ENCODE peak calls at places on chromosomes 2 and 18, in ten cellular contexts. F is aorta, A is stomach, S is psoas muscle, Z is SK-N-SH, K is upper lobe of left lung, T is pancreas, V is colonic mucosa, N is GM23338, O is lower lobe of right lung. Y is an unnamed sample.

GRCh38 chr2:152611458-152612231 is 105.6 kb downstream of the PRPF40A start:
- DNase-seq in F (peak; percentile 62), A (no peak), S (peak; percentile 62), Z (no peak), K (no peak), T (no peak), V (peak; percentile 28), N (no peak), O (no peak), Y (peak; percentile 73)

GRCh38 chr2:147177449-147177848 is 667.4 kb upstream of the ACVR2A start:
- DNase-seq in F (no peak), A (no peak), S (no peak), Z (no peak), K (no peak), T (no peak), V (no peak), N (no peak), O (no peak), Y (no peak)

GRCh38 chr2:149739171-149739879 is 151.8 kb upstream of the MMADHC start:
- DNase-seq in F (no peak), A (no peak), S (no peak), Z (no peak), K (no peak), T (no peak), V (no peak), N (no peak), O (no peak), Y (no peak)

GRCh38 chr2:121776885-121777698 is 21.6 kb downstream of the TSN start:
- DNase-seq in F (no peak), A (no peak), S (no peak), Z (no peak), K (no peak), T (no peak), V (no peak), N (no peak), O (no peak), Y (no peak)

GRCh38 chr2:234980476-234981187 is 28.8 kb downstream of the SH3BP4 start:
- DNase-seq in F (no peak), A (peak; percentile 74), S (peak; percentile 11), Z (no peak), K (no peak), T (no peak), V (peak; percentile 65), N (no peak), O (no peak), Y (no peak)

GRCh38 chr2:17058772-17059402 is 393.3 kb upstream of the CYRIA start:
- DNase-seq in F (no peak), A (no peak), S (no peak), Z (no peak), K (no peak), T (no peak), V (no peak), N (peak; percentile 47), O (no peak), Y (no peak)

GRCh38 chr2:232833830-232834229 is 36.2 kb upstream of the SNORC start:
- DNase-seq in F (no peak), A (no peak), S (no peak), Z (no peak), K (no peak), T (no peak), V (no peak), N (no peak), O (no peak), Y (no peak)

GRCh38 chr2:1455466-1455865 is 42.2 kb downstream of the TPO start:
- DNase-seq in F (no peak), A (no peak), S (no peak), Z (no peak), K (no peak), T (no peak), V (no peak), N (no peak), O (no peak), Y (no peak)

DNA sequence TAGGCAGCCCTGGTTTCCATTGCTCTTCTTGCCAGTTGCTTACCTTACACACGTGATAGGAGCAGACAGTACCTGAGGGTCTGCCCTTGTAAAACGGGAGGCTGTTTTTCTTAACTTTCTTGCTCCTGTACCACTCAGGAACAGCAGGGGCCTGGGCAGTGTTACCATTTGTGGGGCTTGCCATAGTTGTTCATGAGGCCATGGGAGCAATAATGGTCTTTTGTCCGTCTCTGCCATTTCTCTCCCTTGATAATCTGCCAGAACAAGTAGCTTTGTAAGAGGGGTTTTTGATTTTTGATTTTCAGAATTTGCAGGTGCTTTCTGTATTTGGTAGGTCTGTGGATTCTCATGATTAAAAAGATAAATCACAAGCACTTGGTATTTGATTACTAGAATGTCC is 259.0 kb downstream of the PHLPP1 start:
- DNase-seq in F (no peak), A (no peak), S (no peak), Z (no peak), K (no peak), T (no peak), V (no peak), N (no peak), O (no peak), Y (no peak)
- H3K27me3 ChIP-seq in F (no peaks in the 10 kb centered on the region), A (no peaks in the 10 kb centered on the region), S (no peaks in the 10 kb centered on the region), Z (no peaks in the 10 kb centered on the region), K (no peaks in the 10 kb centered on the region), T (no peaks in the 10 kb centered on the region), V (no peaks in the 10 kb centered on the region), N (no peaks in the 10 kb centered on the region), O (no peaks in the 10 kb centered on the region), Y (no peaks in the 10 kb centered on the region)

DNA sequence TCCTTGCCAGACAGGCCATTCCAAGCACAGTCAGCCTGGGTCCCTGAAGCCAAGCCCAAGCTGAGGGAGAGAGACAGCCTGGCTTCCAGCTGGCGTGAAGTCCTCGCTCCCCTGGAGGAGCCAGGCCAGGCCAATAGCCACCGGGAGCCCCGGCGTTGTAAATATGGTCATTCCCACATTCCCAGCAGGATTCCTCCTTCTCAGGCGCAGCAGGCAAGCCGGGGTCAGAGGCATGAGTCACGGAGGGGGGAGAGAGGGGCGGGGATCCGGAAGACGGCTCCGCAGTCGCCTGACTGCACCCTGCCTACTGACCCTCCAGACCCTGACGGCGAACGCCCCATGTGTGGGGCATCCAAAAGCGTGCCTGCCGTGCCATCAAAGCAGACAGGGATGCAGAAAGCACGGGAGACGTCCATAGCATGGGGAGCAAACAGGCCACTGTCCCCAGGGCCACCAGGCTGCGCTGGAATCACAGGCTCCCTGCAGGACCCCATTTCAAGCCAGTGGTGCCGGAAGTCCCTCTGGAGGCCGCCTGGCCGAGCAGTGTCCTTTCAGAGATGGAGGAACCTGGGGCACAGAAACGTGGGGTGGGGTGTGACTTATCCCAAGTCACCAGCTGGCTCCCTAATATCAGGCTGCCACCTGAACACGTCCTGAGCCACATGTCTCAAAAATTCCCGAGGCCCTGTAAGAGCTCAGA is 48.2 kb downstream of the TWIST2 start:
- DNase-seq in F (peak; percentile 85), A (peak; percentile 31), S (peak; percentile 90), Z (no peak), K (peak; percentile 65), T (no peak), V (peak; percentile 39), N (peak; percentile 44), O (no peak), Y (peak; percentile 82)
- H3K27ac ChIP-seq in F (peak overlapping the region; percentile 23), A (peak overlapping the region; percentile 64), S (no peak overlapping the region), Z (no peak overlapping the region), K (no peak overlapping the region), T (no peak overlapping the region), V (peak overlapping the region; percentile 17), N (no peak overlapping the region), O (no peak overlapping the region), Y (peak overlapping the region; percentile 65)

GRCh38 chr2:210177769-210178168 is 6.6 kb upstream of the KANSL1L start:
- DNase-seq in F (no peak), A (no peak), S (no peak), Z (no peak), K (no peak), T (no peak), V (no peak), N (peak; percentile 90), O (no peak), Y (no peak)

DNA sequence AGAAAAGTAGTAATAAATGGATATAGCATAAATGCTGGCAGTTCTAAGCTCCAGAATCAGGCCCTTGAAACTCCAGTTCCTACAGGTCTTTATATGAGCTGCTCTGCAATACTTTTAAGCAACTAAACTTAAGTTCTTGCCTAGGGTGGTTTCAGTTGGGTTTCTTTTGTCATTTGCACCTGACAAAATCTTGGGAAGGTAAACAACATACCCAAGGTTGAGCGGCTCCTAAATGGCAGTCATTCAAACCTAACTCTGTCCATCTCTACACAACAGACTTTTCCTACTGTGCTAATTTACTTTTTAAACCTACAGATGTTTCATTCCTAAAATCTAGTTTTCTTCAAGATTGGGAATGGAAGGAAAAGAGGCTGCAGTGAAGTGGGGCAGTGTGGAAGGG is 9.3 kb upstream of the KANSL1L start:
- DNase-seq in F (no peak), A (no peak), S (no peak), Z (no peak), K (no peak), T (no peak), V (no peak), N (no peak), O (no peak), Y (no peak)
- H3K4me1 ChIP-seq in F (no peaks in the 10 kb centered on the region), A (peaks cover 30% of the 10 kb centered on the region), S (no peaks in the 10 kb centered on the region), Z (no peaks in the 10 kb centered on the region), K (no peaks in the 10 kb centered on the region), T (peaks cover 17% of the 10 kb centered on the region), V (no peaks in the 10 kb centered on the region), N (peaks cover 30% of the 10 kb centered on the region), O (no peaks in the 10 kb centered on the region), Y (peaks cover 16% of the 10 kb centered on the region)

GRCh38 chr18:47549141-47549540 is 297.7 kb upstream of the SKOR2 start:
- DNase-seq in F (no peak), A (no peak), S (no peak), Z (no peak), K (no peak), T (no peak), V (no peak), N (no peak), O (no peak), Y (no peak)

GRCh38 chr18:47550611-47551010 is 299.2 kb upstream of the SKOR2 start:
- DNase-seq in F (no peak), A (no peak), S (no peak), Z (no peak), K (no peak), T (no peak), V (no peak), N (no peak), O (no peak), Y (no peak)

GRCh38 chr18:47545613-47546012 is 294.2 kb upstream of the SKOR2 start:
- DNase-seq in F (no peak), A (no peak), S (no peak), Z (no peak), K (no peak), T (no peak), V (no peak), N (peak; percentile 68), O (no peak), Y (no peak)

GRCh38 chr18:47552783-47553182 is 301.3 kb upstream of the SKOR2 start:
- DNase-seq in F (no peak), A (no peak), S (no peak), Z (no peak), K (no peak), T (no peak), V (no peak), N (no peak), O (no peak), Y (no peak)

DNA sequence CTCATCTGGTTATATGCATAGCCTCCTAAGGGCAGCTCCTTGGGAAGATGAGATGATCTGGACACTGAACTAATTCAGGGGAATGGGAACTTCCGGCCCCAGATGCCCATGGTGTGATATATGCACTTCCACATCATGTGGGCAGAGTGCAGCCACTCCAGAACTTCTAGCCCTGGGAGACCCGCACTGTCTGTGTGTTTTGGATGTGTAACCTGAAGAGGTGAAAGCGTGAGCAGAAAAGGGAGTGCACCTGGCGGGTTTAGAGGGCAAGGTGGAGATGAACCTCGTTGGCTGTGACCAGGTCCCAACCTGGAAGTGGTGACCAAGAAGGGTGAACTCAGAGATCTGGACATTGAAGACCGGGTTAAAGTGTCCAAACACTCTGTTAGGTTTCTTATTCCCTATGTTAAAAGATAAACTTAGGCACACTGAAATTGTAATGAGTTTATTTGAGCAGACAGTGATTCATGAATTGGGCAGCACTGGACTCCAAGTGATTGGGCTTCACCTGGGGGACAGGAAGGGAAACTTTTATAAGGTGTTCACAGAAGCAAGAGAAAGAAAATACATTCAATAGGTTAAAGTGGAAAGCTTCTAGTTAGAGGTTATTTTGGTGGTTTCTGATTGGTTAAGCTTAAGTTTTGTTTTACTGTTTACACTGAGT is 296.2 kb upstream of the SKOR2 start:
- DNase-seq in F (no peak), A (no peak), S (no peak), Z (no peak), K (no peak), T (no peak), V (no peak), N (no peak), O (no peak), Y (no peak)
- H3K27me3 ChIP-seq in F (no peaks in the 10 kb centered on the region), A (no peaks in the 10 kb centered on the region), S (no peaks in the 10 kb centered on the region), Z (no peaks in the 10 kb centered on the region), K (no peaks in the 10 kb centered on the region), T (no peaks in the 10 kb centered on the region), V (no peaks in the 10 kb centered on the region), N (no peaks in the 10 kb centered on the region), O (no peaks in the 10 kb centered on the region), Y (no peaks in the 10 kb centered on the region)